ENCODE peak calls at places on chromosomes 3 and 15, in eight cellular contexts. One of them, this sample, is unnamed.

GRCh38 chr15:75680007-75680789 is 32.5 kb downstream of the CSPG4 start:
- DNase-seq in myocyte: no peak
- DNase-seq in sigmoid colon: no peak
- DNase-seq in WERI-Rb-1: no peak
- DNase-seq in GM12865: no peak
- DNase-seq in AG04450: no peak
- DNase-seq in stimulated activated CD4-positive, alpha-beta T cell treated with anti-CD3 and anti-CD28 coated beads, Interleukin-12 subunit alpha, Interleukin-12 subunit beta, amount 100 ng/mL, for 4 hours: no peak
- DNase-seq in neural progenitor cell: peak; percentile 54
- DNase-seq in this sample: no peak

GRCh38 chr3:149466192-149466591 is 8.3 kb upstream of the TM4SF4 start:
- DNase-seq in AG04450: peak; percentile 67
- DNase-seq in GM12865: no peak
- DNase-seq in myocyte: peak; percentile 91
- DNase-seq in stimulated activated CD4-positive, alpha-beta T cell treated with anti-CD3 and anti-CD28 coated beads, Interleukin-12 subunit alpha, Interleukin-12 subunit beta, amount 100 ng/mL, for 4 hours: no peak
- DNase-seq in neural progenitor cell: no peak
- DNase-seq in sigmoid colon: no peak
- DNase-seq in WERI-Rb-1: no peak
- DNase-seq in this sample: no peak

GRCh38 chr15:85757939-85758654 is 36.6 kb downstream of the KLHL25 start:
- DNase-seq in sigmoid colon: peak; percentile 56
- DNase-seq in neural progenitor cell: no peak
- DNase-seq in myocyte: no peak
- DNase-seq in stimulated activated CD4-positive, alpha-beta T cell treated with anti-CD3 and anti-CD28 coated beads, Interleukin-12 subunit alpha, Interleukin-12 subunit beta, amount 100 ng/mL, for 4 hours: no peak
- DNase-seq in WERI-Rb-1: no peak
- DNase-seq in GM12865: no peak
- DNase-seq in AG04450: no peak
- DNase-seq in this sample: no peak

GRCh38 chr15:75348563-75349350 is 1.9 kb downstream of the NEIL1 start:
- DNase-seq in stimulated activated CD4-positive, alpha-beta T cell treated with anti-CD3 and anti-CD28 coated beads, Interleukin-12 subunit alpha, Interleukin-12 subunit beta, amount 100 ng/mL, for 4 hours: no peak
- DNase-seq in myocyte: peak; percentile 40
- DNase-seq in GM12865: no peak
- DNase-seq in sigmoid colon: no peak
- DNase-seq in WERI-Rb-1: peak; percentile 26
- DNase-seq in neural progenitor cell: peak; percentile 43
- DNase-seq in AG04450: no peak
- DNase-seq in this sample: no peak

GRCh38 chr15:101295607-101296225 is 668 bp upstream of the SNRPA1 start:
- DNase-seq in sigmoid colon: no peak
- DNase-seq in WERI-Rb-1: no peak
- DNase-seq in neural progenitor cell: no peak
- DNase-seq in AG04450: peak; percentile 32
- DNase-seq in myocyte: no peak
- DNase-seq in stimulated activated CD4-positive, alpha-beta T cell treated with anti-CD3 and anti-CD28 coated beads, Interleukin-12 subunit alpha, Interleukin-12 subunit beta, amount 100 ng/mL, for 4 hours: no peak
- DNase-seq in GM12865: no peak
- DNase-seq in this sample: no peak

GRCh38 chr3:134365766-134366065 is 8.5 kb downstream of the AMOTL2 start:
- DNase-seq in AG04450: no peak
- DNase-seq in sigmoid colon: no peak
- DNase-seq in WERI-Rb-1: no peak
- DNase-seq in neural progenitor cell: no peak
- DNase-seq in myocyte: no peak
- DNase-seq in GM12865: no peak
- DNase-seq in stimulated activated CD4-positive, alpha-beta T cell treated with anti-CD3 and anti-CD28 coated beads, Interleukin-12 subunit alpha, Interleukin-12 subunit beta, amount 100 ng/mL, for 4 hours: no peak
- DNase-seq in this sample: no peak

GRCh38 chr3:19898725-19899124 is 35.3 kb downstream of the EFHB start:
- DNase-seq in WERI-Rb-1: no peak
- DNase-seq in AG04450: no peak
- DNase-seq in sigmoid colon: no peak
- DNase-seq in GM12865: no peak
- DNase-seq in myocyte: no peak
- DNase-seq in neural progenitor cell: no peak
- DNase-seq in stimulated activated CD4-positive, alpha-beta T cell treated with anti-CD3 and anti-CD28 coated beads, Interleukin-12 subunit alpha, Interleukin-12 subunit beta, amount 100 ng/mL, for 4 hours: no peak
- DNase-seq in this sample: no peak

GRCh38 chr3:112011376-112011940 is 12.7 kb downstream of the TAGLN3 start:
- DNase-seq in sigmoid colon: no peak
- DNase-seq in neural progenitor cell: no peak
- DNase-seq in AG04450: no peak
- DNase-seq in stimulated activated CD4-positive, alpha-beta T cell treated with anti-CD3 and anti-CD28 coated beads, Interleukin-12 subunit alpha, Interleukin-12 subunit beta, amount 100 ng/mL, for 4 hours: no peak
- DNase-seq in WERI-Rb-1: no peak
- DNase-seq in GM12865: no peak
- DNase-seq in myocyte: no peak
- DNase-seq in this sample: no peak

GRCh38 chr3:10585945-10586344 is 80.6 kb upstream of the ATP2B2 start:
- DNase-seq in neural progenitor cell: no peak
- DNase-seq in stimulated activated CD4-positive, alpha-beta T cell treated with anti-CD3 and anti-CD28 coated beads, Interleukin-12 subunit alpha, Interleukin-12 subunit beta, amount 100 ng/mL, for 4 hours: no peak
- DNase-seq in AG04450: no peak
- DNase-seq in myocyte: no peak
- DNase-seq in WERI-Rb-1: no peak
- DNase-seq in GM12865: no peak
- DNase-seq in sigmoid colon: no peak
- DNase-seq in this sample: no peak

GRCh38 chr3:43096761-43097160 is 9.1 kb downstream of the POMGNT2 start:
- DNase-seq in WERI-Rb-1: no peak
- DNase-seq in stimulated activated CD4-positive, alpha-beta T cell treated with anti-CD3 and anti-CD28 coated beads, Interleukin-12 subunit alpha, Interleukin-12 subunit beta, amount 100 ng/mL, for 4 hours: no peak
- DNase-seq in AG04450: no peak
- DNase-seq in neural progenitor cell: no peak
- DNase-seq in sigmoid colon: no peak
- DNase-seq in myocyte: peak; percentile 28
- DNase-seq in GM12865: no peak
- DNase-seq in this sample: no peak

GRCh38 chr3:96996009-96996408 is 181.6 kb downstream of the EPHA6 start:
- DNase-seq in sigmoid colon: no peak
- DNase-seq in WERI-Rb-1: no peak
- DNase-seq in myocyte: no peak
- DNase-seq in AG04450: no peak
- DNase-seq in neural progenitor cell: no peak
- DNase-seq in GM12865: no peak
- DNase-seq in stimulated activated CD4-positive, alpha-beta T cell treated with anti-CD3 and anti-CD28 coated beads, Interleukin-12 subunit alpha, Interleukin-12 subunit beta, amount 100 ng/mL, for 4 hours: no peak
- DNase-seq in this sample: no peak

GRCh38 chr3:38549486-38549885 is 53.3 kb downstream of the EXOG start:
- DNase-seq in myocyte: no peak
- DNase-seq in AG04450: no peak
- DNase-seq in stimulated activated CD4-positive, alpha-beta T cell treated with anti-CD3 and anti-CD28 coated beads, Interleukin-12 subunit alpha, Interleukin-12 subunit beta, amount 100 ng/mL, for 4 hours: no peak
- DNase-seq in WERI-Rb-1: no peak
- DNase-seq in neural progenitor cell: no peak
- DNase-seq in sigmoid colon: no peak
- DNase-seq in GM12865: no peak
- DNase-seq in this sample: no peak

GRCh38 chr3:160401301-160402095 is 2.0 kb downstream of the SMC4 start:
- DNase-seq in AG04450: peak; percentile 55
- DNase-seq in stimulated activated CD4-positive, alpha-beta T cell treated with anti-CD3 and anti-CD28 coated beads, Interleukin-12 subunit alpha, Interleukin-12 subunit beta, amount 100 ng/mL, for 4 hours: no peak
- DNase-seq in GM12865: peak; percentile 45
- DNase-seq in sigmoid colon: no peak
- DNase-seq in myocyte: peak; percentile 77
- DNase-seq in WERI-Rb-1: no peak
- DNase-seq in neural progenitor cell: peak; percentile 32
- DNase-seq in this sample: no peak

GRCh38 chr3:114803042-114803695 is 343.9 kb downstream of the ZBTB20 start:
- DNase-seq in neural progenitor cell: no peak
- DNase-seq in myocyte: no peak
- DNase-seq in stimulated activated CD4-positive, alpha-beta T cell treated with anti-CD3 and anti-CD28 coated beads, Interleukin-12 subunit alpha, Interleukin-12 subunit beta, amount 100 ng/mL, for 4 hours: no peak
- DNase-seq in GM12865: no peak
- DNase-seq in WERI-Rb-1: no peak
- DNase-seq in sigmoid colon: no peak
- DNase-seq in AG04450: no peak
- DNase-seq in this sample: no peak

GRCh38 chr3:44509985-44510360 is 32.5 kb upstream of the ZNF445 start:
- DNase-seq in AG04450: no peak
- DNase-seq in myocyte: peak; percentile 75
- DNase-seq in stimulated activated CD4-positive, alpha-beta T cell treated with anti-CD3 and anti-CD28 coated beads, Interleukin-12 subunit alpha, Interleukin-12 subunit beta, amount 100 ng/mL, for 4 hours: no peak
- DNase-seq in GM12865: peak; percentile 57
- DNase-seq in sigmoid colon: no peak
- DNase-seq in WERI-Rb-1: no peak
- DNase-seq in neural progenitor cell: no peak
- DNase-seq in this sample: no peak

GRCh38 chr3:13613343-13614190 is 64.6 kb downstream of the FBLN2 start:
- DNase-seq in myocyte: no peak
- DNase-seq in GM12865: no peak
- DNase-seq in neural progenitor cell: no peak
- DNase-seq in WERI-Rb-1: no peak
- DNase-seq in stimulated activated CD4-positive, alpha-beta T cell treated with anti-CD3 and anti-CD28 coated beads, Interleukin-12 subunit alpha, Interleukin-12 subunit beta, amount 100 ng/mL, for 4 hours: no peak
- DNase-seq in sigmoid colon: no peak
- DNase-seq in AG04450: no peak
- DNase-seq in this sample: no peak

GRCh38 chr3:196274585-196274984 is 12.9 kb downstream of the PCYT1A start:
- DNase-seq in myocyte: no peak
- DNase-seq in stimulated activated CD4-positive, alpha-beta T cell treated with anti-CD3 and anti-CD28 coated beads, Interleukin-12 subunit alpha, Interleukin-12 subunit beta, amount 100 ng/mL, for 4 hours: peak; percentile 38
- DNase-seq in AG04450: no peak
- DNase-seq in sigmoid colon: no peak
- DNase-seq in GM12865: peak; percentile 92
- DNase-seq in neural progenitor cell: no peak
- DNase-seq in WERI-Rb-1: no peak
- DNase-seq in this sample: peak; percentile 56

GRCh38 chr3:73674280-73674679 is 49.5 kb upstream of the PDZRN3 start:
- DNase-seq in neural progenitor cell: peak; percentile 65
- DNase-seq in stimulated activated CD4-positive, alpha-beta T cell treated with anti-CD3 and anti-CD28 coated beads, Interleukin-12 subunit alpha, Interleukin-12 subunit beta, amount 100 ng/mL, for 4 hours: no peak
- DNase-seq in myocyte: peak; percentile 82
- DNase-seq in WERI-Rb-1: no peak
- DNase-seq in GM12865: no peak
- DNase-seq in AG04450: no peak
- DNase-seq in sigmoid colon: no peak
- DNase-seq in this sample: no peak

GRCh38 chr15:80878867-80879250 is 99.7 kb downstream of the CEMIP start:
- DNase-seq in WERI-Rb-1: no peak
- DNase-seq in neural progenitor cell: no peak
- DNase-seq in GM12865: no peak
- DNase-seq in AG04450: no peak
- DNase-seq in myocyte: no peak
- DNase-seq in stimulated activated CD4-positive, alpha-beta T cell treated with anti-CD3 and anti-CD28 coated beads, Interleukin-12 subunit alpha, Interleukin-12 subunit beta, amount 100 ng/mL, for 4 hours: no peak
- DNase-seq in sigmoid colon: no peak
- DNase-seq in this sample: no peak

GRCh38 chr3:25856902-25857518 is 67.1 kb downstream of the OXSM start:
- DNase-seq in stimulated activated CD4-positive, alpha-beta T cell treated with anti-CD3 and anti-CD28 coated beads, Interleukin-12 subunit alpha, Interleukin-12 subunit beta, amount 100 ng/mL, for 4 hours: no peak
- DNase-seq in GM12865: peak; percentile 53
- DNase-seq in sigmoid colon: no peak
- DNase-seq in WERI-Rb-1: no peak
- DNase-seq in myocyte: peak; percentile 20
- DNase-seq in neural progenitor cell: peak; percentile 46
- DNase-seq in AG04450: peak; percentile 15
- DNase-seq in this sample: no peak

GRCh38 chr15:63052128-63052826 is 9.7 kb downstream of the TPM1 start:
- DNase-seq in sigmoid colon: no peak
- DNase-seq in myocyte: no peak
- DNase-seq in GM12865: no peak
- DNase-seq in AG04450: no peak
- DNase-seq in stimulated activated CD4-positive, alpha-beta T cell treated with anti-CD3 and anti-CD28 coated beads, Interleukin-12 subunit alpha, Interleukin-12 subunit beta, amount 100 ng/mL, for 4 hours: no peak
- DNase-seq in neural progenitor cell: no peak
- DNase-seq in WERI-Rb-1: peak; percentile 29
- DNase-seq in this sample: no peak

GRCh38 chr3:174466471-174467054 is 392.6 kb upstream of the NAALADL2 start:
- DNase-seq in WERI-Rb-1: no peak
- DNase-seq in neural progenitor cell: peak; percentile 66
- DNase-seq in GM12865: no peak
- DNase-seq in sigmoid colon: no peak
- DNase-seq in myocyte: no peak
- DNase-seq in stimulated activated CD4-positive, alpha-beta T cell treated with anti-CD3 and anti-CD28 coated beads, Interleukin-12 subunit alpha, Interleukin-12 subunit beta, amount 100 ng/mL, for 4 hours: no peak
- DNase-seq in AG04450: peak; percentile 29
- DNase-seq in this sample: no peak

GRCh38 chr3:56131976-56132590 is 336.2 kb downstream of the ERC2 start:
- DNase-seq in GM12865: no peak
- DNase-seq in WERI-Rb-1: no peak
- DNase-seq in myocyte: peak; percentile 59
- DNase-seq in sigmoid colon: peak; percentile 69
- DNase-seq in AG04450: peak; percentile 74
- DNase-seq in neural progenitor cell: no peak
- DNase-seq in stimulated activated CD4-positive, alpha-beta T cell treated with anti-CD3 and anti-CD28 coated beads, Interleukin-12 subunit alpha, Interleukin-12 subunit beta, amount 100 ng/mL, for 4 hours: no peak
- DNase-seq in this sample: no peak

This sample was measured in GM06990.